ENCODE peak calls at places on chromosomes 3 and 15, in six cellular contexts. N is transverse colon; K is GM12865; B is NCI-H1105 treated with DMSO at 0.1 percent for 48 hours; S is AG09309; W is activated CD8-positive, alpha-beta memory T cell treated with anti-CD3 and anti-CD28 coated beads, Interleukin-2, amount 50 U/mL, for 4 hours. A is an unnamed sample.

GRCh38 chr3:7546219-7546618 is 685.3 kb downstream of the GRM7 start:
- DNase-seq in N (no peak), B (no peak), K (no peak), W (no peak), S (no peak), A (no peak)

GRCh38 chr3:68985391-68985790 is 28.1 kb downstream of the EOGT start:
- DNase-seq in K (no peak), W (no peak), N (no peak), S (no peak), B (no peak), A (no peak)

GRCh38 chr15:77706482-77707244 is 74.0 kb upstream of the LINGO1 start:
- DNase-seq in S (no peak), N (no peak), B (no peak), W (no peak), K (no peak), A (no peak)

GRCh38 chr3:11434017-11434526 is 161.9 kb downstream of the ATG7 start:
- DNase-seq in S (peak; percentile 63), B (no peak), W (no peak), K (no peak), N (peak; percentile 15), A (no peak)

GRCh38 chr3:14228611-14229470 is 50.2 kb downstream of the LSM3 start:
- DNase-seq in K (no peak), B (no peak), N (no peak), W (no peak), S (no peak), A (no peak)

GRCh38 chr15:96225642-96226259 is 104.7 kb upstream of the NR2F2 start:
- DNase-seq in N (no peak), S (no peak), W (no peak), B (no peak), K (no peak), A (no peak)

GRCh38 chr3:172076212-172076611 is 36.8 kb downstream of the FNDC3B start:
- DNase-seq in N (no peak), W (no peak), S (no peak), B (peak; percentile 41), K (no peak), A (no peak)

GRCh38 chr3:44048196-44048924 is 193.3 kb upstream of the TOPAZ1 start:
- DNase-seq in S (no peak), K (peak; percentile 71), W (no peak), N (no peak), B (no peak), A (no peak)

GRCh38 chr15:49637857-49638256 is 17.0 kb downstream of the DTWD1 start:
- DNase-seq in B (no peak), W (no peak), S (no peak), K (no peak), N (no peak), A (no peak)

GRCh38 chr3:171974986-171975837 is 64.2 kb upstream of the FNDC3B start:
- DNase-seq in W (no peak), B (no peak), S (no peak), K (peak; percentile 11), N (no peak), A (no peak)

GRCh38 chr15:81504170-81504905 is 130.3 kb upstream of the TMC3 start:
- DNase-seq in N (no peak), W (no peak), B (no peak), S (no peak), K (no peak), A (no peak)

GRCh38 chr3:186640929-186641328 is 730 bp downstream of the FETUB start:
- DNase-seq in K (no peak), S (no peak), B (no peak), N (no peak), W (no peak), A (no peak)

GRCh38 chr3:127678611-127679533 is 6.1 kb downstream of the ABTB1 start:
- DNase-seq in K (no peak), W (no peak), N (no peak), B (no peak), S (no peak), A (no peak)

GRCh38 chr3:133125802-133126201 is 87.6 kb downstream of the TMEM108 start:
- DNase-seq in S (no peak), W (no peak), N (no peak), B (no peak), K (no peak), A (no peak)

GRCh38 chr15:94177112-94177511 is 54.2 kb upstream of the MCTP2 start:
- DNase-seq in N (no peak), S (peak; percentile 52), K (no peak), B (no peak), W (no peak), A (no peak)

GRCh38 chr3:16484216-16484615 is 29.3 kb downstream of the RFTN1 start:
- DNase-seq in K (no peak), S (peak; percentile 99), N (peak; percentile 42), W (no peak), B (no peak), A (no peak)

GRCh38 chr15:60301024-60301423 is 96.8 kb downstream of the ANXA2 start:
- DNase-seq in S (no peak), K (peak; percentile 3), W (no peak), B (no peak), N (no peak), A (no peak)

GRCh38 chr15:75532413-75533250 is 46.5 kb downstream of the PTPN9 start:
- DNase-seq in N (peak; percentile 56), K (peak; percentile 32), B (no peak), S (no peak), W (no peak), A (no peak)

GRCh38 chr3:165796701-165797100 is 40.5 kb downstream of the BCHE start:
- DNase-seq in B (no peak), K (no peak), S (no peak), N (no peak), W (no peak), A (no peak)

A was measured in activated naive CD8-positive, alpha-beta T cell treated with anti-CD3 and anti-CD28 coated beads, Interleukin-2, amount 50 U/mL, for 24 hours.